ENCODE peak calls at places on chromosomes 2 and 18, in five cellular contexts. One of them, this sample, is unnamed. For H3K4me1, the result is how much of the 10 kb centered on the place peaks cover.

GRCh38 chr2:212797484-212798205 is 259.0 kb upstream of the ERBB4 start:
- DNase-seq in lower lobe of right lung: no peak
- DNase-seq in CD8-positive, alpha-beta T cell: no peak
- DNase-seq in endodermal cell: no peak
- DNase-seq in pancreas: no peak
- DNase-seq in this sample: no peak

GRCh38 chr2:200040251-200040650 is 84.9 kb downstream of the MAIP1 start:
- DNase-seq in lower lobe of right lung: no peak
- DNase-seq in pancreas: no peak
- DNase-seq in CD8-positive, alpha-beta T cell: no peak
- DNase-seq in endodermal cell: no peak
- DNase-seq in this sample: no peak

GRCh38 chr2:47535073-47535472 is 132.1 kb downstream of the MSH2 start:
- DNase-seq in CD8-positive, alpha-beta T cell: no peak
- DNase-seq in endodermal cell: no peak
- DNase-seq in lower lobe of right lung: no peak
- DNase-seq in pancreas: no peak
- DNase-seq in this sample: no peak

GRCh38 chr18:23756590-23757540 is 67.6 kb downstream of the LAMA3 start:
- DNase-seq in CD8-positive, alpha-beta T cell: no peak
- DNase-seq in endodermal cell: no peak
- DNase-seq in lower lobe of right lung: no peak
- DNase-seq in pancreas: peak
- DNase-seq in this sample: no peak

GRCh38 chr2:228657807-228658402 is 476.4 kb upstream of the SPHKAP start:
- DNase-seq in lower lobe of right lung: no peak
- DNase-seq in endodermal cell: no peak
- DNase-seq in CD8-positive, alpha-beta T cell: no peak
- DNase-seq in pancreas: no peak
- DNase-seq in this sample: peak

GRCh38 chr2:179377296-179377695 is 112.7 kb upstream of the SESTD1 start:
- DNase-seq in lower lobe of right lung: no peak
- DNase-seq in CD8-positive, alpha-beta T cell: no peak
- DNase-seq in pancreas: no peak
- DNase-seq in endodermal cell: no peak
- DNase-seq in this sample: no peak

GRCh38 chr2:181715033-181715630 is 34.8 kb upstream of the NEUROD1 start:
- DNase-seq in CD8-positive, alpha-beta T cell: peak
- DNase-seq in lower lobe of right lung: peak
- DNase-seq in endodermal cell: peak
- DNase-seq in pancreas: no peak
- DNase-seq in this sample: peak

GRCh38 chr2:216319771-216320170 is 52.5 kb downstream of the MARCHF4 start:
- DNase-seq in endodermal cell: peak
- DNase-seq in CD8-positive, alpha-beta T cell: no peak
- DNase-seq in pancreas: no peak
- DNase-seq in lower lobe of right lung: no peak
- DNase-seq in this sample: no peak

GRCh38 chr2:200377143-200377773 is 70.8 kb downstream of the SPATS2L start:
- DNase-seq in lower lobe of right lung: no peak
- DNase-seq in endodermal cell: no peak
- DNase-seq in pancreas: no peak
- DNase-seq in CD8-positive, alpha-beta T cell: no peak
- DNase-seq in this sample: no peak

GRCh38 chr2:55887906-55888625 is 35.5 kb downstream of the EFEMP1 start:
- DNase-seq in pancreas: no peak
- DNase-seq in endodermal cell: no peak
- DNase-seq in CD8-positive, alpha-beta T cell: no peak
- DNase-seq in lower lobe of right lung: no peak
- DNase-seq in this sample: peak

GRCh38 chr2:173395567-173396351 is 41.1 kb downstream of the CDCA7 start:
- DNase-seq in endodermal cell: no peak
- DNase-seq in lower lobe of right lung: no peak
- DNase-seq in CD8-positive, alpha-beta T cell: no peak
- DNase-seq in pancreas: no peak
- DNase-seq in this sample: no peak

GRCh38 chr2:16626497-16626896 is 39.1 kb downstream of the CYRIA start:
- DNase-seq in CD8-positive, alpha-beta T cell: no peak
- DNase-seq in endodermal cell: no peak
- DNase-seq in pancreas: no peak
- DNase-seq in lower lobe of right lung: no peak
- DNase-seq in this sample: no peak

GRCh38 chr18:8654482-8655451 is 45.5 kb downstream of the RAB12 start:
- DNase-seq in lower lobe of right lung: no peak
- DNase-seq in endodermal cell: peak
- DNase-seq in CD8-positive, alpha-beta T cell: no peak
- DNase-seq in pancreas: no peak
- DNase-seq in this sample: peak

GRCh38 chr2:11073251-11073650 is 82.0 kb upstream of the SLC66A3 start:
- DNase-seq in CD8-positive, alpha-beta T cell: no peak
- DNase-seq in lower lobe of right lung: no peak
- DNase-seq in pancreas: no peak
- DNase-seq in endodermal cell: peak
- DNase-seq in this sample: peak

GRCh38 chr2:106168657-106169056 is 25.4 kb downstream of the UXS1 start:
- DNase-seq in CD8-positive, alpha-beta T cell: no peak
- DNase-seq in lower lobe of right lung: no peak
- DNase-seq in pancreas: no peak
- DNase-seq in endodermal cell: no peak
- DNase-seq in this sample: no peak
- H3K4me1 ChIP-seq in CD8-positive, alpha-beta T cell: half or more
- H3K4me1 ChIP-seq in lower lobe of right lung: under half
- H3K4me1 ChIP-seq in pancreas: under half
- H3K4me1 ChIP-seq in endodermal cell: under half
- H3K4me1 ChIP-seq in this sample: under half

DNA sequence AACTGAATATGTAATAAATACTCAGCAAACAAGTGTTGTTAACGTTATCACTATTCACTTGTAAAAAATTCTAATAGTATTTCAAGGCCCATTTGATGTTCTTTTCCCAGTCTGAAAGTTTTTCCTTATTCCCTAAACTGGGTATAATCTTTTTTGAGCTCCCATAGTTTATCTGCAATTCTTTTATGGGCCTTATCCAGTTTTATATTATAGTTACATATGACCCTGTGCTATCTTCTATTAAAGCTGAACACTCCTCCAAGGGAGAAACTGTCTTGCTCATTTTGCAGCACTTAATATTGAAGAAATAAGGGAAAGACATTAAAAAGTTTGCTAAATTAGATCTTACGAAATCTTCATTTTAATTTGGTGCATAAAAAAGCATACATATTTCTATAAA is 13.9 kb downstream of the PELI1 start:
- DNase-seq in CD8-positive, alpha-beta T cell: no peak
- DNase-seq in pancreas: no peak
- DNase-seq in endodermal cell: no peak
- DNase-seq in lower lobe of right lung: no peak
- DNase-seq in this sample: no peak
- H3K4me1 ChIP-seq in CD8-positive, alpha-beta T cell: under half
- H3K4me1 ChIP-seq in pancreas: under half
- H3K4me1 ChIP-seq in endodermal cell: under half
- H3K4me1 ChIP-seq in lower lobe of right lung: under half
- H3K4me1 ChIP-seq in this sample: under half

GRCh38 chr2:174888136-174888535 is 117.0 kb downstream of the CHN1 start:
- DNase-seq in CD8-positive, alpha-beta T cell: no peak
- DNase-seq in endodermal cell: no peak
- DNase-seq in lower lobe of right lung: no peak
- DNase-seq in pancreas: no peak
- DNase-seq in this sample: no peak
- H3K4me1 ChIP-seq in CD8-positive, alpha-beta T cell: under half
- H3K4me1 ChIP-seq in endodermal cell: under half
- H3K4me1 ChIP-seq in lower lobe of right lung: under half
- H3K4me1 ChIP-seq in pancreas: under half
- H3K4me1 ChIP-seq in this sample: under half

GRCh38 chr18:58657494-58657893 is 13.8 kb upstream of the MALT1 start:
- DNase-seq in lower lobe of right lung: no peak
- DNase-seq in pancreas: no peak
- DNase-seq in CD8-positive, alpha-beta T cell: no peak
- DNase-seq in endodermal cell: no peak
- DNase-seq in this sample: no peak

GRCh38 chr18:58659691-58660090 is 11.6 kb upstream of the MALT1 start:
- DNase-seq in lower lobe of right lung: no peak
- DNase-seq in endodermal cell: no peak
- DNase-seq in pancreas: no peak
- DNase-seq in CD8-positive, alpha-beta T cell: no peak
- DNase-seq in this sample: no peak

GRCh38 chr18:58654896-58655614 is 16.2 kb upstream of the MALT1 start:
- DNase-seq in pancreas: no peak
- DNase-seq in endodermal cell: no peak
- DNase-seq in lower lobe of right lung: no peak
- DNase-seq in CD8-positive, alpha-beta T cell: no peak
- DNase-seq in this sample: no peak

GRCh38 chr18:58653814-58654509 is 17.3 kb upstream of the MALT1 start:
- DNase-seq in endodermal cell: no peak
- DNase-seq in CD8-positive, alpha-beta T cell: no peak
- DNase-seq in lower lobe of right lung: no peak
- DNase-seq in pancreas: no peak
- DNase-seq in this sample: no peak

DNA sequence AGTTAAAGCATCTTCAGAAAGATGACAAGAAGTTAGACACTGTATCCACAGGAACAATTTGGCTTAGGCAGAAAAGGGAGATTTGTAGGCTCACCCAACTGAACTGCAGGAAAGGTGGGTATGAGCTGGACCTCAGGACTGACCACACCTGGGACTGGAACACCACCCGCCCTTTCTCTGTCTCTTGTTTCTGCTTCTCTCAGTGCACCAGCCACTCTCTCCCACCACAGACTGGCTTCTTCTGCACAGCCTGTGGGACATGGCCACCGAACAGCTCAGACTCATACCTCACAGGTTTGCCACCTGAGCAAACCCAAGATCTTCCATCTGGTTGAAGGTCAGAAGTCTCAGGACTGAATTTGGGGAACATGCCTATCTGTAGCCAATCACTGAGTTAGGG is 14.2 kb upstream of the MALT1 start:
- DNase-seq in endodermal cell: no peak
- DNase-seq in pancreas: no peak
- DNase-seq in CD8-positive, alpha-beta T cell: no peak
- DNase-seq in lower lobe of right lung: no peak
- DNase-seq in this sample: no peak
- H3K4me1 ChIP-seq in endodermal cell: under half
- H3K4me1 ChIP-seq in pancreas: under half
- H3K4me1 ChIP-seq in CD8-positive, alpha-beta T cell: under half
- H3K4me1 ChIP-seq in lower lobe of right lung: under half
- H3K4me1 ChIP-seq in this sample: under half

GRCh38 chr18:34048423-34048822 is 176.3 kb downstream of the NOL4 start:
- DNase-seq in lower lobe of right lung: no peak
- DNase-seq in CD8-positive, alpha-beta T cell: no peak
- DNase-seq in endodermal cell: no peak
- DNase-seq in pancreas: no peak
- DNase-seq in this sample: no peak
- H3K4me1 ChIP-seq in lower lobe of right lung: under half
- H3K4me1 ChIP-seq in CD8-positive, alpha-beta T cell: under half
- H3K4me1 ChIP-seq in endodermal cell: under half
- H3K4me1 ChIP-seq in pancreas: under half
- H3K4me1 ChIP-seq in this sample: under half

GRCh38 chr2:28407976-28408690 is 15.5 kb downstream of the FOSL2 start:
- DNase-seq in lower lobe of right lung: no peak
- DNase-seq in endodermal cell: no peak
- DNase-seq in pancreas: no peak
- DNase-seq in CD8-positive, alpha-beta T cell: no peak
- DNase-seq in this sample: no peak
- H3K4me1 ChIP-seq in lower lobe of right lung: half or more
- H3K4me1 ChIP-seq in endodermal cell: under half
- H3K4me1 ChIP-seq in pancreas: under half
- H3K4me1 ChIP-seq in CD8-positive, alpha-beta T cell: half or more
- H3K4me1 ChIP-seq in this sample: half or more

GRCh38 chr18:26709897-26710296 is 155.6 kb downstream of the AQP4 start:
- DNase-seq in lower lobe of right lung: no peak
- DNase-seq in CD8-positive, alpha-beta T cell: no peak
- DNase-seq in pancreas: no peak
- DNase-seq in endodermal cell: no peak
- DNase-seq in this sample: no peak
- H3K4me1 ChIP-seq in lower lobe of right lung: under half
- H3K4me1 ChIP-seq in CD8-positive, alpha-beta T cell: under half
- H3K4me1 ChIP-seq in pancreas: under half
- H3K4me1 ChIP-seq in endodermal cell: under half
- H3K4me1 ChIP-seq in this sample: under half

DNA sequence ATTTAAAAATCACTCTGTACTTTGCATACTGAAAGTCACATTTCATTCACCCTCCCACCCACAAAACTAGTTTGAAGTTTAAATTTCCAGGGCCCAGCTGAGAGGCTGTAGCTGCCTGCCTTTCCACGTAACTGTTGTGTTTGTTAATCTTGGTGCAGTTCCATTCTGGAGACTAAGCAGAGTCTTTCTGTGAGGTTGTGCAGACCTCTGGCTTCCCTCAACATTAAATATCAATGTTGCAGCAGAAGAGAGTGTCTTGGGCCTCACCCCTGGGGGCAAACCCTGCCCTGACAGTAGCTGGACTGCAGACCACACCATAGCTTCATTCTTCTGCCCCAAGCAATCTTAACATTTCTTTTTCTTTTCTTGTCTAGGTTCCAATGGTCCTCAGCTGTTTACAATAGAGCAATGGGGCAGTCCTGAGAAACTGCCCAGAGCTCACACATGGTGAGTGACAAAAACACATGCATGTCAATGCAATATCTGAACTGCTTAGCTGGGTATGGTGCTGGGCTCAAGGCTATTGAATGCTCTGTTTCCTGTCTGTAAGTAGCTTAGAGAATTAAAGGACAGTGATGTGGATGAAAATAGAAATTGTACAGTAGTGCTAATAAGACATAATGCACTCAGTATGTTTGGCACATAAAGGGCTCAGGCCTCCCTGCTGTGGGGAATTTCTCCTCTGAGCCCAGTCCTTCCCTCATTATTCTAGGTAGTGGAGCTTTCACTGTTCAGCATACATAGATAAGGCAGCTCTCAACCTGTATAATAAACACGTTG is 237.6 kb downstream of the ALPK2 start:
- DNase-seq in lower lobe of right lung: no peak
- DNase-seq in endodermal cell: peak
- DNase-seq in CD8-positive, alpha-beta T cell: no peak
- DNase-seq in pancreas: no peak
- DNase-seq in this sample: no peak
- H3K4me1 ChIP-seq in lower lobe of right lung: under half
- H3K4me1 ChIP-seq in endodermal cell: under half
- H3K4me1 ChIP-seq in CD8-positive, alpha-beta T cell: under half
- H3K4me1 ChIP-seq in pancreas: under half
- H3K4me1 ChIP-seq in this sample: under half

DNA sequence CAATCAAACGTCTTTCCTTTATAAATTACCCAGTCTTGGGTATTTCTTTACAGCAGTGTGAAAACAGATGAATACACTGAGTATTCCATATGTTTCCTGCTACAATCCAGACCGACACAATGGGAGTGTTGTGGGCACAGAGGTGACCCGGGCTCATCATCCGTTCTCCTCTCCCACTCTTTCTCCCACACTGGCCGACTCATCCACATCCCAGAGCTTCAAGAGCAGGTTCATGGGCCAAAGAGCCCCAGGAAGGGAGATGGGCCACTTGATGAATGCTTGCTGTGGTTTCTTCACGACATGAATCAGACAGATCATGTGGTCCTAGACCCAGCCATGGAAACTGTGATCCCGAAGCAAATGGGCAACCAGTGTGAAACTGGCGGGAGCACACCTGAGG is 4.1 kb upstream of the COPS8 start:
- DNase-seq in lower lobe of right lung: no peak
- DNase-seq in endodermal cell: no peak
- DNase-seq in pancreas: no peak
- DNase-seq in CD8-positive, alpha-beta T cell: no peak
- DNase-seq in this sample: no peak
- H3K4me1 ChIP-seq in lower lobe of right lung: under half
- H3K4me1 ChIP-seq in endodermal cell: under half
- H3K4me1 ChIP-seq in pancreas: under half
- H3K4me1 ChIP-seq in CD8-positive, alpha-beta T cell: under half
- H3K4me1 ChIP-seq in this sample: under half

GRCh38 chr2:160288324-160288723 is 88.3 kb upstream of the ITGB6 start:
- DNase-seq in lower lobe of right lung: no peak
- DNase-seq in endodermal cell: no peak
- DNase-seq in CD8-positive, alpha-beta T cell: no peak
- DNase-seq in pancreas: no peak
- DNase-seq in this sample: no peak
- H3K4me1 ChIP-seq in lower lobe of right lung: under half
- H3K4me1 ChIP-seq in endodermal cell: under half
- H3K4me1 ChIP-seq in CD8-positive, alpha-beta T cell: under half
- H3K4me1 ChIP-seq in pancreas: under half
- H3K4me1 ChIP-seq in this sample: half or more

This sample was measured in A549.